ENCODE peak calls at places on chromosomes 11 and 22, in seven cellular contexts. L is stimulated activated CD4-positive, alpha-beta T cell treated with anti-CD3 and anti-CD28 coated beads, Interleukin-1b, Interleukin-23, amount 100 ng/mL, for 48 hours; Y is left ventricle myocardium inferior; R is cardiac muscle cell; O is fibroblast of mammary gland; G is AML-193; I is AG20443. H is an unnamed sample.

GRCh38 chr11:65040520-65041205 is 347 bp upstream of the SAC3D1 start:
- DNase-seq in L (peak), Y (peak), R (peak), O (peak), G (peak), I (peak), H (peak)

GRCh38 chr22:47858773-47859306 is 1096.4 kb downstream of the TBC1D22A start:
- DNase-seq in L (no peak), Y (no peak), R (no peak), O (no peak), G (no peak), I (no peak), H (no peak)

GRCh38 chr22:46312056-46312455 is 15.4 kb downstream of the GTSE1 start:
- DNase-seq in L (no peak), Y (no peak), R (no peak), O (no peak), G (no peak), I (no peak), H (no peak)

GRCh38 chr11:64118871-64119495 is 46.9 kb downstream of the MACROD1 start:
- DNase-seq in L (no peak), Y (no peak), R (no peak), O (no peak), G (no peak), I (no peak), H (no peak)

GRCh38 chr11:119952441-119952840 is 185.5 kb downstream of the TRIM29 start:
- DNase-seq in L (no peak), Y (no peak), R (no peak), O (no peak), G (no peak), I (no peak), H (no peak)

GRCh38 chr11:61106906-61107470 is 4.7 kb downstream of the CD5 start:
- DNase-seq in L (no peak), Y (no peak), R (no peak), O (no peak), G (no peak), I (no peak), H (no peak)

GRCh38 chr22:44719586-44720368 is 17.8 kb downstream of the PRR5 start:
- DNase-seq in L (no peak), Y (peak), R (no peak), O (no peak), G (no peak), I (no peak), H (peak)

GRCh38 chr11:75931124-75931523 is 116.1 kb downstream of the UVRAG start:
- DNase-seq in L (no peak), Y (no peak), R (peak), O (peak), G (no peak), I (peak), H (no peak)

GRCh38 chr11:15580775-15581095 is 466.0 kb downstream of the INSC start:
- DNase-seq in L (no peak), Y (no peak), R (no peak), O (no peak), G (no peak), I (no peak), H (no peak)

GRCh38 chr22:39244496-39245129 is at the start of gene PDGFB:
- DNase-seq in L (no peak), Y (peak), R (peak), O (no peak), G (no peak), I (no peak), H (no peak)

GRCh38 chr11:92449222-92449621 is 224.6 kb downstream of the FAT3 start:
- DNase-seq in L (no peak), Y (no peak), R (no peak), O (no peak), G (no peak), I (no peak), H (no peak)

GRCh38 chr11:103170865-103171264 is 61.6 kb downstream of the DYNC2H1 start:
- DNase-seq in L (no peak), Y (no peak), R (peak), O (peak), G (no peak), I (peak), H (no peak)

GRCh38 chr11:102603091-102603490 is 22.0 kb downstream of the MMP20 start:
- DNase-seq in L (no peak), Y (no peak), R (peak), O (peak), G (no peak), I (peak), H (no peak)

GRCh38 chr11:66617148-66617814 is 851 bp downstream of the RBM14 start:
- DNase-seq in L (peak), Y (peak), R (peak), O (peak), G (peak), I (no peak), H (no peak)

GRCh38 chr11:74672956-74673895 is 58.0 kb downstream of the CHRDL2 start:
- DNase-seq in L (no peak), Y (peak), R (peak), O (peak), G (no peak), I (peak), H (peak)

GRCh38 chr11:64378335-64378884 is 19.4 kb downstream of the RPS6KA4 start:
- DNase-seq in L (no peak), Y (peak), R (peak), O (peak), G (no peak), I (peak), H (peak)

GRCh38 chr22:37735054-37735453 is 38.2 kb downstream of the TRIOBP start:
- DNase-seq in L (no peak), Y (peak), R (no peak), O (no peak), G (no peak), I (peak), H (peak)

GRCh38 chr11:75337195-75337654 is 14.2 kb downstream of the ARRB1 start:
- DNase-seq in L (no peak), Y (no peak), R (peak), O (peak), G (no peak), I (no peak), H (no peak)